ENCODE peak calls at places on chromosome 13, in four cellular contexts. U is HCT116, O is stomach, E is GM23338. K is an unnamed sample.

GRCh38 chr13:48715977-48716376 is 62.2 kb downstream of the CYSLTR2 start:
- DNase-seq in O (no peak), E (peak; percentile 51), U (no peak), K (no peak)

GRCh38 chr13:100625447-100625846 is 36.9 kb upstream of the GGACT start:
- DNase-seq in O (no peak), E (peak; percentile 36), U (no peak), K (no peak)

GRCh38 chr13:60583196-60583908 is 186.3 kb downstream of the TDRD3 start:
- DNase-seq in O (no peak), E (peak; percentile 83), U (no peak), K (no peak)

GRCh38 chr13:45119469-45119989 is 781 bp upstream of the GTF2F2 start:
- DNase-seq in U (no peak), E (no peak), O (no peak), K (no peak)

GRCh38 chr13:44834404-44834803 is 154.9 kb downstream of the NUFIP1 start:
- DNase-seq in E (no peak), O (no peak), U (no peak), K (no peak)

GRCh38 chr13:23960566-23961156 is 63.4 kb upstream of the C1QTNF9B start:
- DNase-seq in O (no peak), U (peak; percentile 27), E (peak; percentile 80), K (no peak)

GRCh38 chr13:101218484-101218883 is 197.8 kb downstream of the NALCN start:
- DNase-seq in U (no peak), O (no peak), E (no peak), K (no peak)

GRCh38 chr13:96822900-96823299 is 171.4 kb downstream of the OXGR1 start:
- DNase-seq in U (peak; percentile 54), O (peak; percentile 49), E (peak; percentile 70), K (peak; percentile 28)

GRCh38 chr13:99376132-99376531 is 68.9 kb upstream of the GPR183 start:
- DNase-seq in U (no peak), O (no peak), E (no peak), K (no peak)

GRCh38 chr13:51800456-51800855 is 3.5 kb downstream of the DHRS12 start:
- DNase-seq in E (no peak), U (no peak), O (no peak), K (no peak)
- TF ChIP-seq POLR2AphosphoS5 in E (no peak), U (no peak), O (no peak), K (no peak)

GRCh38 chr13:41827507-41828213 is 133.2 kb downstream of the VWA8 start:
- DNase-seq in U (peak; percentile 39), E (no peak), O (no peak), K (no peak)
- TF ChIP-seq POLR2AphosphoS5 in U (no peak), E (no peak), O (peak; percentile 86), K (no peak)

GRCh38 chr13:46612258-46612657 is 59.3 kb downstream of the LRCH1 start:
- DNase-seq in O (no peak), E (no peak), U (no peak), K (no peak)

GRCh38 chr13:46615888-46616531 is 63.0 kb downstream of the LRCH1 start:
- DNase-seq in E (no peak), O (no peak), U (no peak), K (no peak)

GRCh38 chr13:46613409-46614049 is 60.6 kb downstream of the LRCH1 start:
- DNase-seq in U (no peak), E (peak; percentile 69), O (no peak), K (no peak)

GRCh38 chr13:46617382-46617781 is 64.4 kb downstream of the LRCH1 start:
- DNase-seq in U (no peak), E (no peak), O (no peak), K (no peak)

GRCh38 chr13:46614582-46614981 is 61.6 kb downstream of the LRCH1 start:
- DNase-seq in U (no peak), O (no peak), E (no peak), K (no peak)
- TF ChIP-seq POLR2AphosphoS5 in U (no peak), O (peak; percentile 42), E (no peak), K (no peak)

GRCh38 chr13:30307194-30307965 is at the start of gene KATNAL1:
- DNase-seq in U (no peak), E (peak; percentile 83), O (peak; percentile 68), K (peak; percentile 83)
- TF ChIP-seq POLR2AphosphoS5 in U (no peak), E (no peak), O (no peak), K (peak; percentile 36)

GRCh38 chr13:66574606-66575005 is 655.5 kb downstream of the PCDH9 start:
- DNase-seq in E (no peak), U (no peak), O (no peak), K (no peak)
- TF ChIP-seq POLR2AphosphoS5 in E (no peak), U (no peak), O (no peak), K (no peak)

GRCh38 chr13:109389892-109390345 is 396.5 kb downstream of the IRS2 start:
- DNase-seq in U (no peak), O (no peak), E (no peak), K (no peak)
- TF ChIP-seq POLR2AphosphoS5 in U (no peak), O (peak; percentile 37), E (no peak), K (no peak)

GRCh38 chr13:110126391-110126961 is 180.5 kb downstream of the COL4A1 start:
- DNase-seq in U (no peak), E (peak; percentile 54), O (no peak), K (peak; percentile 44)
- TF ChIP-seq POLR2AphosphoS5 in U (no peak), E (no peak), O (peak; percentile 68), K (peak; percentile 12)

GRCh38 chr13:34900288-34900739 is 41.8 kb upstream of the NBEA start:
- DNase-seq in U (no peak), O (no peak), E (peak; percentile 92), K (no peak)
- TF ChIP-seq POLR2AphosphoS5 in U (no peak), O (no peak), E (no peak), K (no peak)

GRCh38 chr13:110915057-110915873 is at the start of gene ANKRD10:
- DNase-seq in U (peak; percentile 94), O (peak; percentile 99), E (peak; percentile 99), K (peak; percentile 100)

GRCh38 chr13:110915874-110916670 is 1.2 kb upstream of the ANKRD10 start:
- DNase-seq in U (no peak), E (no peak), O (no peak), K (no peak)

GRCh38 chr13:110913322-110913721 is 1.5 kb downstream of the ANKRD10 start:
- DNase-seq in E (no peak), O (peak; percentile 33), U (no peak), K (peak; percentile 56)

GRCh38 chr13:110913911-110914292 is 967 bp downstream of the ANKRD10 start:
- DNase-seq in O (no peak), U (no peak), E (peak; percentile 51), K (no peak)

DNA sequence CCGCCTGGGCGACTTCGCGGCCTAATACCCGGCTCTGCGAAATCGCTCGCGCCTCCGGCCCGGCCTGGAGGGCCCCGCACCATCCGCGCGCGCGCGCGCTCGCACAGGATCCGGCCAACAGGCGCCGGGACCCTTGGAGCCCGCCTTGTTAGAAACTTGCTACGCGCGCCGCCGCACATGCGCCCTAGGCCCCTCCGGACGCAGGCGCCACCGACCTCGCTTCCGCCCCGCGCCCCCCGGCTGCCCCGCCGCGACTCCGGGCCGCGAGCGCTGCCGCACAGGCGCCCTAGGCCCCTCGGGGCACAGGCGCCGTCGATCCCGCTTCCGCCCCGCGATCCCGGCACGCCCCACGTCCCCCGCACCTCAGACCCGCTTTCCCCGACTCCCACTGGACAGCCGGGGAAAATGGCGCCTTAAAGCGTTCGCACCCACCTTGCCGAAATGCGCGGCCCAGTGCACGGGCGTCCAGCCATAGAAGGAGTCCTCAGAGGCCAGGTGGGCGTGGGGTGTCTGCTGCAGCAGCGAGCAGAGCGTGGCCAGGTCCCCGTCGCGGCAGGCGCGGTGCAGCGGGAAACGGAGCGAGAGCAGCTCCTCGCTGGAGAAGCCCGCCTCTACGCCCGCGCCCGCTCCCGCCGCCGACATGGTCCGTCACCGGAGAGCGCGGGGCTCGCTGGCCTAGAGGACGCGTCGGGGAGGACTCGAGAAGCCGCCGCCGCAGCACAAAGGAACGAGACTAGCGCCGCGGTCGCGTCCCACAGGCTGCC is 394 bp downstream of the ANKRD10 start:
- DNase-seq in O (peak; percentile 77), E (peak; percentile 73), U (no peak), K (peak; percentile 97)
- TF ChIP-seq POLR2AphosphoS5 in O (peak; percentile 79), E (peak; percentile 94), U (peak; percentile 83), K (peak; percentile 91)

K was measured in upper lobe of left lung.